ENCODE peak calls at places on chromosomes 13 and 19, in six cellular contexts. G, L, B, Q, M and A are unnamed samples.
A peak's percentile ranks its signal among the peaks of the same experiment; 100 is the strongest.

GRCh38 chr13:33776510-33776909 is 41.4 kb upstream of the RFC3 start:
- DNase-seq in L (no peak), G (no peak), Q (no peak), M (no peak), B (no peak), A (no peak)

GRCh38 chr19:4635763-4636135 is 3.6 kb upstream of the TNFAIP8L1 start:
- DNase-seq in L (no peak), Q (peak; percentile 62), G (no peak), M (no peak), B (no peak), A (no peak)

GRCh38 chr19:47790398-47790814 is 11.9 kb downstream of the SELENOW start:
- DNase-seq in M (peak; percentile 95), G (peak; percentile 36), L (peak; percentile 61), Q (peak; percentile 43), B (peak; percentile 81), A (peak; percentile 81)

GRCh38 chr19:5480427-5480836 is 25.2 kb downstream of the ZNRF4 start:
- DNase-seq in M (peak; percentile 43), G (no peak), L (peak; percentile 35), Q (no peak), B (peak; percentile 47), A (no peak)

GRCh38 chr19:46378268-46378667 is 31.4 kb downstream of the PPP5C start:
- DNase-seq in M (no peak), G (no peak), L (peak; percentile 93), B (no peak), Q (no peak), A (no peak)

GRCh38 chr19:34120846-34121639 is 51.3 kb upstream of the LSM14A start:
- DNase-seq in G (no peak), M (peak; percentile 62), L (peak; percentile 58), B (peak; percentile 54), Q (no peak), A (peak; percentile 53)

GRCh38 chr13:103222683-103223082 is 156.5 kb upstream of the SLC10A2 start:
- DNase-seq in M (no peak), L (peak; percentile 23), G (no peak), B (peak; percentile 5), Q (no peak), A (no peak)

GRCh38 chr13:41825691-41826090 is 135.2 kb downstream of the VWA8 start:
- DNase-seq in Q (no peak), M (no peak), G (no peak), B (no peak), L (peak; percentile 59), A (no peak)

GRCh38 chr13:75421987-75422386 is 60.0 kb downstream of the TBC1D4 start:
- DNase-seq in G (no peak), B (no peak), Q (no peak), L (peak; percentile 42), M (no peak), A (no peak)

GRCh38 chr13:40982772-40983171 is 36.3 kb downstream of the ELF1 start:
- DNase-seq in G (no peak), M (no peak), L (peak; percentile 51), Q (no peak), B (peak; percentile 30), A (peak; percentile 88)

GRCh38 chr19:42441047-42441440 is 1.7 kb downstream of the CXCL17 start:
- DNase-seq in L (no peak), M (no peak), B (no peak), Q (no peak), G (no peak), A (no peak)

GRCh38 chr19:45884682-45885555 is 1.0 kb downstream of the IRF2BP1 start:
- DNase-seq in Q (peak; percentile 13), M (peak; percentile 31), B (peak; percentile 38), G (no peak), L (no peak), A (no peak)

GRCh38 chr19:4504297-4504701 is 14.0 kb downstream of the PLIN4 start:
- DNase-seq in B (no peak), G (no peak), L (no peak), M (no peak), Q (no peak), A (no peak)

GRCh38 chr19:44623080-44623479 is 9.7 kb downstream of the IGSF23 start:
- DNase-seq in L (peak; percentile 32), B (peak; percentile 30), G (no peak), M (no peak), Q (no peak), A (no peak)

GRCh38 chr13:87821512-87821911 is 150.3 kb downstream of the SLITRK5 start:
- DNase-seq in G (no peak), Q (no peak), L (no peak), M (no peak), B (no peak), A (no peak)

GRCh38 chr13:95783747-95784146 is 106.8 kb downstream of the DNAJC3 start:
- DNase-seq in G (no peak), L (no peak), B (no peak), Q (no peak), M (no peak), A (no peak)

GRCh38 chr13:100811431-100811830 is 136.8 kb upstream of the TMTC4 start:
- DNase-seq in G (no peak), L (no peak), M (no peak), Q (no peak), B (no peak), A (no peak)

GRCh38 chr13:73677041-73677589 is 457.1 kb downstream of the KLF12 start:
- DNase-seq in B (no peak), G (no peak), L (peak; percentile 11), Q (no peak), M (no peak), A (no peak)

GRCh38 chr13:96216543-96216942 is 126.6 kb downstream of the HS6ST3 start:
- DNase-seq in M (no peak), Q (no peak), L (no peak), G (no peak), B (no peak), A (no peak)

GRCh38 chr13:30847697-30848307 is 58.3 kb upstream of the MEDAG start:
- DNase-seq in Q (no peak), G (no peak), M (peak; percentile 29), L (peak; percentile 100), B (peak; percentile 91), A (no peak)

GRCh38 chr19:3976495-3977241 is 5.8 kb upstream of the DAPK3 start:
- DNase-seq in B (peak; percentile 21), G (no peak), L (peak; percentile 71), M (no peak), Q (no peak), A (no peak)

GRCh38 chr13:102091231-102091630 is 310.6 kb downstream of the FGF14 start:
- DNase-seq in G (no peak), Q (no peak), B (peak; percentile 18), M (no peak), L (peak; percentile 35), A (no peak)

GRCh38 chr19:20259615-20260014 is 92.6 kb downstream of the ZNF486 start:
- DNase-seq in M (no peak), Q (no peak), G (no peak), L (no peak), B (no peak), A (no peak)

GRCh38 chr19:13783565-13784500 is 9.6 kb downstream of the C19orf53 start:
- DNase-seq in Q (no peak), M (no peak), L (no peak), G (no peak), B (no peak), A (no peak)

GRCh38 chr19:325937-326565 is 18.5 kb downstream of the MIER2 start:
- DNase-seq in G (no peak), M (no peak), Q (no peak), L (no peak), B (no peak), A (no peak)

GRCh38 chr19:50333737-50334617 is 4.8 kb upstream of the KCNC3 start:
- DNase-seq in Q (peak; percentile 70), M (peak; percentile 80), B (peak; percentile 88), G (peak; percentile 93), L (no peak), A (peak; percentile 83)

GRCh38 chr19:19062454-19063182 is 1.2 kb upstream of the SLC25A42 start:
- DNase-seq in G (no peak), M (peak; percentile 33), B (peak; percentile 79), L (peak; percentile 51), Q (no peak), A (no peak)

GRCh38 chr13:44399045-44399444 is 25.4 kb downstream of the SERP2 start:
- DNase-seq in Q (peak; percentile 16), B (no peak), M (no peak), L (no peak), G (no peak), A (no peak)

GRCh38 chr13:44308352-44308751 is 65.3 kb upstream of the SERP2 start:
- DNase-seq in M (no peak), Q (no peak), B (no peak), G (no peak), L (no peak), A (no peak)

GRCh38 chr19:39997595-39998216 is 846 bp downstream of the ZNF546 start:
- DNase-seq in B (no peak), L (peak; percentile 91), M (peak; percentile 31), G (peak; percentile 29), Q (no peak), A (no peak)

GRCh38 chr13:113671066-113672001 is 4.3 kb downstream of the GRK1 start:
- DNase-seq in B (no peak), M (no peak), L (no peak), G (no peak), Q (no peak), A (no peak)

GRCh38 chr13:112213467-112214245 is 146.7 kb downstream of the SOX1 start:
- DNase-seq in G (no peak), L (no peak), B (peak; percentile 65), Q (no peak), M (no peak), A (no peak)

GRCh38 chr13:52085416-52085815 is 43.5 kb downstream of the NEK5 start:
- DNase-seq in Q (no peak), L (peak; percentile 81), G (no peak), M (no peak), B (peak; percentile 10), A (no peak)

GRCh38 chr13:75256922-75257321 is 225.0 kb downstream of the TBC1D4 start:
- DNase-seq in G (no peak), B (peak; percentile 10), M (no peak), L (no peak), Q (no peak), A (no peak)

GRCh38 chr19:46480409-46480808 is 9.0 kb upstream of the PNMA8A start:
- DNase-seq in Q (peak; percentile 83), M (no peak), B (no peak), G (no peak), L (peak; percentile 74), A (no peak)

GRCh38 chr19:33797821-33798633 is 1.4 kb downstream of the KCTD15 start:
- DNase-seq in Q (no peak), B (no peak), G (peak; percentile 10), M (peak; percentile 35), L (no peak), A (no peak)

GRCh38 chr19:10402441-10403038 is 802 bp downstream of the CDC37 start:
- DNase-seq in B (peak; percentile 70), L (peak; percentile 45), Q (no peak), M (no peak), G (no peak), A (no peak)

GRCh38 chr13:29991343-29991742 is 140.9 kb upstream of the UBL3 start:
- DNase-seq in L (peak; percentile 95), Q (no peak), B (peak; percentile 95), M (no peak), G (no peak), A (no peak)

GRCh38 chr19:46471116-46471733 is at the start of gene PNMA8A:
- DNase-seq in B (peak; percentile 49), L (peak; percentile 71), Q (peak; percentile 88), G (peak; percentile 77), M (no peak), A (no peak)